ENCODE peak calls at places on chromosomes 1 and 21, in four cellular contexts. L is heart left ventricle; S is CD4-positive, alpha-beta memory T cell; N is upper lobe of left lung. K is an unnamed sample.

GRCh38 chr1:212721388-212722247 is 22.0 kb upstream of the BATF3 start:
- DNase-seq in L (no peak), S (no peak), N (no peak), K (no peak)

GRCh38 chr1:56516539-56517252 is 62.7 kb downstream of the PLPP3 start:
- DNase-seq in L (no peak), S (no peak), N (no peak), K (no peak)

GRCh38 chr1:201538618-201539551 is at the start of gene NAV1:
- DNase-seq in L (peak; percentile 87), S (no peak), N (peak; percentile 92), K (no peak)

GRCh38 chr1:91891486-91891885 is 5.5 kb upstream of the TGFBR3 start:
- DNase-seq in L (no peak), S (no peak), N (no peak), K (no peak)

GRCh38 chr1:228393811-228394570 is 12.6 kb downstream of the TRIM11 start:
- DNase-seq in L (peak; percentile 49), S (no peak), N (no peak), K (no peak)

GRCh38 chr1:200273305-200273704 is 136.5 kb downstream of the ZNF281 start:
- DNase-seq in L (no peak), S (no peak), N (no peak), K (no peak)

GRCh38 chr21:28798798-28799197 is 193.9 kb downstream of the LTN1 start:
- DNase-seq in L (no peak), S (no peak), N (no peak), K (no peak)

GRCh38 chr1:240310226-240310925 is 218.7 kb downstream of the FMN2 start:
- DNase-seq in L (no peak), S (no peak), N (no peak), K (no peak)

GRCh38 chr1:153353226-153353947 is 4.3 kb upstream of the S100A9 start:
- DNase-seq in L (no peak), S (no peak), N (no peak), K (no peak)

GRCh38 chr1:225469051-225469450 is 41.2 kb upstream of the LBR start:
- DNase-seq in L (no peak), S (no peak), N (no peak), K (no peak)

GRCh38 chr1:218347713-218348627 is 2.8 kb downstream of the TGFB2 start:
- DNase-seq in L (no peak), S (no peak), N (no peak), K (no peak)

GRCh38 chr1:42167611-42168396 is 3.3 kb upstream of the GUCA2A start:
- DNase-seq in L (no peak), S (no peak), N (no peak), K (no peak)

GRCh38 chr1:83761084-83761760 is 237.7 kb downstream of the TTLL7 start:
- DNase-seq in L (no peak), S (no peak), N (no peak), K (no peak)

GRCh38 chr1:9404117-9404516 is 111.4 kb downstream of the SPSB1 start:
- DNase-seq in L (no peak), S (no peak), N (no peak), K (no peak)

GRCh38 chr1:109252893-109253802 is 3.8 kb downstream of the CELSR2 start:
- DNase-seq in L (no peak), S (no peak), N (no peak), K (no peak)

GRCh38 chr21:45556645-45557601 is 14.7 kb upstream of the SLC19A1 start:
- DNase-seq in L (peak; percentile 67), S (no peak), N (peak; percentile 76), K (no peak)

GRCh38 chr1:40475268-40475667 is 1.8 kb upstream of the ZFP69 start:
- DNase-seq in L (no peak), S (no peak), N (no peak), K (no peak)

GRCh38 chr1:40469327-40469726 is 7.8 kb upstream of the ZFP69 start:
- DNase-seq in L (no peak), S (no peak), N (no peak), K (no peak)
- H3K9me3 ChIP-seq in L (peaks cover 62% of the 10 kb centered on the region), S (peaks cover 57% of the 10 kb centered on the region), N (peaks cover 64% of the 10 kb centered on the region), K (peaks cover 92% of the 10 kb centered on the region)

GRCh38 chr1:76144233-76144632 is 69.7 kb downstream of the ST6GALNAC3 start:
- DNase-seq in L (no peak), S (no peak), N (no peak), K (no peak)
- H3K27ac ChIP-seq in L (no peak overlapping the region), S (no peak overlapping the region), N (peak overlapping the region; percentile 83), K (no peak overlapping the region)

GRCh38 chr1:46767649-46768282 is 31.1 kb upstream of the CYP4B1 start:
- DNase-seq in L (no peak), S (no peak), N (no peak), K (no peak)

GRCh38 chr1:46772571-46772970 is 26.3 kb upstream of the CYP4B1 start:
- DNase-seq in L (no peak), S (no peak), N (no peak), K (no peak)

GRCh38 chr1:46770541-46770940 is 28.3 kb upstream of the CYP4B1 start:
- DNase-seq in L (no peak), S (no peak), N (no peak), K (no peak)

GRCh38 chr1:46768445-46768844 is 30.4 kb upstream of the CYP4B1 start:
- DNase-seq in L (no peak), S (no peak), N (no peak), K (no peak)

DNA sequence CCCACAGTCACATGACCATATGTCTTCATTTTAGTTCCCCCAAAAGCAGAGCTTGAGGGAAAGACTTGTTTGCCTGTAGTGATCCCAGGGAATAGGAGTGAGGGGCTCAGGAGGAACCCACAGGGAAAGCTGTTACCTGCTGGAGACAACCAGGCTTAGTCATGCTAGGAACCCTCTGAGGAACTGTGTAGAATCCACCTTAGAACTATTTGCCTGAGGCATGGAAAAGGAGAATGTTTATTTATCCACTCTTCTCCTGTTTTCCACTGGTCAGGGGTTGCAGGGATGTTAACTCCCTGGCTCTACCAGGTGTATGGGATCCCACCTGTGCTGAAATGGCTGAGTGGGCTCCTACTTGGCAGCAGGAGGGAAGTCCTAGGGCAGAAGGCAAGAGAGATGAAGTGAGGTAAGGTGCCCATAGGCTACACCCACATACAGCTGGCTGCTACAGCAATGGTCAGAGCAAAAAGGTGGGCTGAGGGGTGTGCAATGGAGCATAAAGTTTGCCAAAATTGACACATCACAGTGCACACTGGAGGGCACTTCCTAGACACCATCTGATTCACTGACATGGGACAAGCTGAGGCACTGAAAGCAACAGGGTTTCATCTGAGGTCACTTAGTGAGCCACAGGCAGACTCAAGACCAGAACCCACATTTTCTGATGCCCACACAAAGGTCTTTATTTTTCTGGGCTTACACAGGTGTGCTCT is 29.7 kb upstream of the CYP4B1 start:
- DNase-seq in L (no peak), S (no peak), N (no peak), K (no peak)
- H3K9me3 ChIP-seq in L (peaks cover 18% of the 10 kb centered on the region), S (peaks cover 20% of the 10 kb centered on the region), N (peaks cover 20% of the 10 kb centered on the region), K (peaks cover 40% of the 10 kb centered on the region)

GRCh38 chr1:89719502-89720306 is 86.8 kb downstream of the LRRC8C start:
- DNase-seq in L (no peak), S (peak; percentile 36), N (no peak), K (no peak)
- H3K27ac ChIP-seq in L (peak overlapping the region; percentile 11), S (peak overlapping the region; percentile 50), N (peak overlapping the region; percentile 67), K (no peak overlapping the region)

DNA sequence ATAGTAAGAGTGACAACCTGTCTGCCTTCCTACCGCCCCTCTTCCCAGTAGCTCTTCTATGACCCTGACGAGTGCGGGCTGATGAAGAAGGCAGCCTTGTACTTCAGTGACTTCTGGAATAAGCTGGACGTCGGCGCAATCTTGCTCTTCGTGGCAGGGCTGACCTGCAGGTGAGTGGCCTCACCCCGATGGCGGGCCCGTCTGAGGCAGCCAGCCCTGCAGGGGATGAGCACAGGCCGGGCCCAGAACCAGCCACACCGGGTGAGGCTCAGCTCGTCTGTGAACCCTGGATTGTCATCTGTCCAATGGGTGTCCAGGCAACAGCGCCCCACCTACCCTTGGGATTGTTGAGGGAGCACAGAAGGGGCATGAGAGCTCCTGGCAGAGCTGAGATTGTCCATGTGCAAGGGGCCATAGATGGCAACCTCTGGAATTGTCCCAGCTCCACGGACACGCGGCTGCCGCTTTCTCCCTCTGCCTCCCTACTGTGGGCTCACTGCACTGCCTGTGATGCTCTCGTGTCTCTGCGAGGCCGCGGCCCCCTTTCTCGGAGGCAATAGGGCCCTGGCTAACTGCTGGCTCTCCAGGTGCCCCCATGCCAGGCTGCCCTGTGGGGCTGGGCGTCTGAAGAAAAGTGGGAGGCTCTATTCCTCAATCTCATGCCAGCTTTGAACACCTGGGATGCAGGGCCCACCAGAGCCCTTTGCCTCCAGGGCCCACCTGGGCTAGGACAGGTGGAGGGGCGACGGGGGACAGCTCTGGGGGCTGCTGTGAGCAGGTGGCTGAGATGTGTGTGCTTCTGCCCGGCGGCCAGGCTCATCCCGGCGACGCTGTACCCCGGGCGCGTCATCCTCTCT is 50.0 kb upstream of the LRRC3 start:
- DNase-seq in L (no peak), S (no peak), N (peak; percentile 43), K (no peak)
- H3K9me3 ChIP-seq in L (no peaks in the 10 kb centered on the region), S (no peaks in the 10 kb centered on the region), N (no peaks in the 10 kb centered on the region), K (no peaks in the 10 kb centered on the region)

DNA sequence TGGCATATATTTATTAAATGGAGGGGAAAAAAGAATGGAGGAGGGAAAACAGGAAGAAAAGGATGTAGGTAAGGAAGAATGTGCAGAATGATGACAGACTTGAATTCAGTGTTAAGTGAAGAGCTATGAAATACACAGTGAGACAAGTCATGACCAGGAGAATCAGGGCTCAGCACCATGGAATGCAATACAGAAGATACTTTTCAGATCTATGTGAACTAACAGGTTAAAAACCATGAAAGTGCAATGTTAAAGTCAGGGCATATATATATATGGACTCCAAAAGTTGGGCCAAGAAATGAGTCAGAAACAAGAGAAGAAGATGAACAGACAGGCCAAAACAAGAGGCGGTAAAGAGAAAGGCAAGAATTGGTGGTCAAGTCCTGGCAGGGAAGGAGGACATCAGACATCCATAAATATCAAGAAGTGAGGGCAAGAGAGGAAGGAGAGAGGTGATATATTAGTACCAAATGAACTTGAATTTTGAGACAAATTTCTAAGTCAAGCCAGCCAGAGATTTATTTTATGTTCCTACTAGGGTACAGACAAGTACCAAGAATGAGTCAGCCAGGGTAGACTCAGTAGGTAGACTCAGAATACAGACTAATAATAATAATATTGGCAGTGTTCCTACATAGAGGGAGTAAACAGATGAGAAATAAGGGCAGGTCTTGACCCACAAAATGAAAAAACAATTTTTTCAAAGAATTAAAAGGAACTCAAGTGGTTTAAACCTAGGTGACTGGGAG is 39.5 kb upstream of the MCOLN3 start:
- DNase-seq in L (no peak), S (no peak), N (no peak), K (no peak)
- H3K27ac ChIP-seq in L (no peak overlapping the region), S (no peak overlapping the region), N (no peak overlapping the region), K (no peak overlapping the region)

GRCh38 chr1:13624526-13624925 is 40.9 kb downstream of the PDPN start:
- DNase-seq in L (no peak), S (no peak), N (no peak), K (no peak)
- H3K9me3 ChIP-seq in L (no peaks in the 10 kb centered on the region), S (no peaks in the 10 kb centered on the region), N (no peaks in the 10 kb centered on the region), K (no peaks in the 10 kb centered on the region)

GRCh38 chr1:99658031-99658290 is 12.0 kb downstream of the PALMD start:
- DNase-seq in L (no peak), S (no peak), N (no peak), K (no peak)
- H3K27ac ChIP-seq in L (peak overlapping the region; percentile 98), S (no peak overlapping the region), N (peak overlapping the region; percentile 82), K (no peak overlapping the region)

GRCh38 chr21:10425856-10426255 is 95.5 kb upstream of the TPTE start:
- DNase-seq in L (no peak), S (no peak), N (no peak), K (no peak)
- H3K9me3 ChIP-seq in L (no peaks in the 10 kb centered on the region), S (peaks cover 14% of the 10 kb centered on the region), N (peaks cover 4% of the 10 kb centered on the region), K (peaks cover 23% of the 10 kb centered on the region)